ENCODE peak calls at places on chromosome 21, in seven cellular contexts. One of them, this sample, is unnamed.

GRCh38 chr21:29323189-29323588 is 24.5 kb downstream of the BACH1 start:
- DNase-seq in amniotic epithelial cell: no peak
- DNase-seq in ACHN: no peak
- DNase-seq in A172: no peak
- DNase-seq in posterior vena cava: no peak
- DNase-seq in fibroblast of mammary gland: no peak
- DNase-seq in activated effector memory CD4-positive, alpha-beta T cell treated with Interleukin-2 at 50 U/mL for 16 hours: no peak
- DNase-seq in this sample: no peak

GRCh38 chr21:28240586-28240985 is 752.1 kb downstream of the LTN1 start:
- DNase-seq in amniotic epithelial cell: peak
- DNase-seq in ACHN: no peak
- DNase-seq in A172: no peak
- DNase-seq in posterior vena cava: no peak
- DNase-seq in fibroblast of mammary gland: no peak
- DNase-seq in activated effector memory CD4-positive, alpha-beta T cell treated with Interleukin-2 at 50 U/mL for 16 hours: no peak
- DNase-seq in this sample: no peak

GRCh38 chr21:34726627-34727337 is 58.0 kb downstream of the CLIC6 start:
- DNase-seq in amniotic epithelial cell: peak
- DNase-seq in ACHN: no peak
- DNase-seq in A172: peak
- DNase-seq in posterior vena cava: no peak
- DNase-seq in fibroblast of mammary gland: no peak
- DNase-seq in activated effector memory CD4-positive, alpha-beta T cell treated with Interleukin-2 at 50 U/mL for 16 hours: no peak
- DNase-seq in this sample: no peak

GRCh38 chr21:42056996-42057689 is 14.0 kb upstream of the UMODL1 start:
- DNase-seq in amniotic epithelial cell: peak
- DNase-seq in ACHN: no peak
- DNase-seq in A172: no peak
- DNase-seq in posterior vena cava: peak
- DNase-seq in fibroblast of mammary gland: peak
- DNase-seq in activated effector memory CD4-positive, alpha-beta T cell treated with Interleukin-2 at 50 U/mL for 16 hours: no peak
- DNase-seq in this sample: no peak

GRCh38 chr21:42233067-42233981 is 14.4 kb downstream of the ABCG1 start:
- DNase-seq in amniotic epithelial cell: peak
- DNase-seq in ACHN: no peak
- DNase-seq in A172: peak
- DNase-seq in posterior vena cava: peak
- DNase-seq in fibroblast of mammary gland: peak
- DNase-seq in activated effector memory CD4-positive, alpha-beta T cell treated with Interleukin-2 at 50 U/mL for 16 hours: peak
- DNase-seq in this sample: no peak

GRCh38 chr21:14403681-14404318 is 20.9 kb upstream of the HSPA13 start:
- DNase-seq in amniotic epithelial cell: peak
- DNase-seq in ACHN: peak
- DNase-seq in A172: peak
- DNase-seq in posterior vena cava: no peak
- DNase-seq in fibroblast of mammary gland: peak
- DNase-seq in activated effector memory CD4-positive, alpha-beta T cell treated with Interleukin-2 at 50 U/mL for 16 hours: no peak
- DNase-seq in this sample: no peak

GRCh38 chr21:33374080-33374873 is 28.9 kb upstream of the IFNGR2 start:
- DNase-seq in amniotic epithelial cell: peak
- DNase-seq in ACHN: peak
- DNase-seq in A172: peak
- DNase-seq in posterior vena cava: no peak
- DNase-seq in fibroblast of mammary gland: peak
- DNase-seq in activated effector memory CD4-positive, alpha-beta T cell treated with Interleukin-2 at 50 U/mL for 16 hours: peak
- DNase-seq in this sample: no peak

GRCh38 chr21:43820466-43820865 is 31.1 kb downstream of the RRP1 start:
- DNase-seq in amniotic epithelial cell: no peak
- DNase-seq in ACHN: no peak
- DNase-seq in A172: no peak
- DNase-seq in posterior vena cava: peak
- DNase-seq in fibroblast of mammary gland: no peak
- DNase-seq in activated effector memory CD4-positive, alpha-beta T cell treated with Interleukin-2 at 50 U/mL for 16 hours: no peak
- DNase-seq in this sample: no peak

GRCh38 chr21:23936224-23936623 is 1671.1 kb downstream of the MRPL39 start:
- DNase-seq in amniotic epithelial cell: no peak
- DNase-seq in ACHN: peak
- DNase-seq in A172: no peak
- DNase-seq in posterior vena cava: no peak
- DNase-seq in fibroblast of mammary gland: peak
- DNase-seq in activated effector memory CD4-positive, alpha-beta T cell treated with Interleukin-2 at 50 U/mL for 16 hours: no peak
- DNase-seq in this sample: peak

GRCh38 chr21:15121655-15122120 is 56.9 kb upstream of the NRIP1 start:
- DNase-seq in amniotic epithelial cell: peak
- DNase-seq in ACHN: no peak
- DNase-seq in A172: no peak
- DNase-seq in posterior vena cava: no peak
- DNase-seq in fibroblast of mammary gland: peak
- DNase-seq in activated effector memory CD4-positive, alpha-beta T cell treated with Interleukin-2 at 50 U/mL for 16 hours: no peak
- DNase-seq in this sample: no peak

GRCh38 chr21:41894922-41895557 is 15.9 kb upstream of the PRDM15 start:
- DNase-seq in amniotic epithelial cell: peak
- DNase-seq in ACHN: peak
- DNase-seq in A172: peak
- DNase-seq in posterior vena cava: peak
- DNase-seq in fibroblast of mammary gland: peak
- DNase-seq in activated effector memory CD4-positive, alpha-beta T cell treated with Interleukin-2 at 50 U/mL for 16 hours: no peak
- DNase-seq in this sample: no peak

GRCh38 chr21:28758883-28759242 is 233.8 kb downstream of the LTN1 start:
- DNase-seq in amniotic epithelial cell: no peak
- DNase-seq in ACHN: no peak
- DNase-seq in A172: no peak
- DNase-seq in posterior vena cava: no peak
- DNase-seq in fibroblast of mammary gland: no peak
- DNase-seq in activated effector memory CD4-positive, alpha-beta T cell treated with Interleukin-2 at 50 U/mL for 16 hours: no peak
- DNase-seq in this sample: no peak

GRCh38 chr21:41768371-41769042 is 1.7 kb upstream of the RIPK4 start:
- DNase-seq in amniotic epithelial cell: peak
- DNase-seq in ACHN: peak
- DNase-seq in A172: peak
- DNase-seq in posterior vena cava: peak
- DNase-seq in fibroblast of mammary gland: peak
- DNase-seq in activated effector memory CD4-positive, alpha-beta T cell treated with Interleukin-2 at 50 U/mL for 16 hours: peak
- DNase-seq in this sample: no peak

GRCh38 chr21:44892536-44893277 is 19.2 kb upstream of the PTTG1IP start:
- DNase-seq in amniotic epithelial cell: peak
- DNase-seq in ACHN: peak
- DNase-seq in A172: peak
- DNase-seq in posterior vena cava: peak
- DNase-seq in fibroblast of mammary gland: peak
- DNase-seq in activated effector memory CD4-positive, alpha-beta T cell treated with Interleukin-2 at 50 U/mL for 16 hours: peak
- DNase-seq in this sample: no peak

GRCh38 chr21:44065428-44065827 is 41.8 kb upstream of the PWP2 start:
- DNase-seq in amniotic epithelial cell: peak
- DNase-seq in ACHN: no peak
- DNase-seq in A172: peak
- DNase-seq in posterior vena cava: no peak
- DNase-seq in fibroblast of mammary gland: peak
- DNase-seq in activated effector memory CD4-positive, alpha-beta T cell treated with Interleukin-2 at 50 U/mL for 16 hours: peak
- DNase-seq in this sample: no peak

GRCh38 chr21:44454747-44455523 is at the start of gene LRRC3:
- DNase-seq in amniotic epithelial cell: peak
- DNase-seq in ACHN: peak
- DNase-seq in A172: peak
- DNase-seq in posterior vena cava: peak
- DNase-seq in fibroblast of mammary gland: peak
- DNase-seq in activated effector memory CD4-positive, alpha-beta T cell treated with Interleukin-2 at 50 U/mL for 16 hours: peak
- DNase-seq in this sample: no peak

GRCh38 chr21:41898998-41899397 is 19.9 kb upstream of the PRDM15 start:
- DNase-seq in amniotic epithelial cell: no peak
- DNase-seq in ACHN: no peak
- DNase-seq in A172: no peak
- DNase-seq in posterior vena cava: peak
- DNase-seq in fibroblast of mammary gland: no peak
- DNase-seq in activated effector memory CD4-positive, alpha-beta T cell treated with Interleukin-2 at 50 U/mL for 16 hours: no peak
- DNase-seq in this sample: no peak

GRCh38 chr21:16570856-16571255 is 841.1 kb downstream of the USP25 start:
- DNase-seq in amniotic epithelial cell: peak
- DNase-seq in ACHN: no peak
- DNase-seq in A172: peak
- DNase-seq in posterior vena cava: no peak
- DNase-seq in fibroblast of mammary gland: no peak
- DNase-seq in activated effector memory CD4-positive, alpha-beta T cell treated with Interleukin-2 at 50 U/mL for 16 hours: no peak
- DNase-seq in this sample: no peak

GRCh38 chr21:29585462-29585861 is 286.7 kb downstream of the BACH1 start:
- DNase-seq in amniotic epithelial cell: no peak
- DNase-seq in ACHN: no peak
- DNase-seq in A172: no peak
- DNase-seq in posterior vena cava: no peak
- DNase-seq in fibroblast of mammary gland: no peak
- DNase-seq in activated effector memory CD4-positive, alpha-beta T cell treated with Interleukin-2 at 50 U/mL for 16 hours: no peak
- DNase-seq in this sample: no peak

GRCh38 chr21:31952828-31953227 is 80.0 kb downstream of the HUNK start:
- DNase-seq in amniotic epithelial cell: no peak
- DNase-seq in ACHN: no peak
- DNase-seq in A172: no peak
- DNase-seq in posterior vena cava: no peak
- DNase-seq in fibroblast of mammary gland: no peak
- DNase-seq in activated effector memory CD4-positive, alpha-beta T cell treated with Interleukin-2 at 50 U/mL for 16 hours: no peak
- DNase-seq in this sample: no peak

GRCh38 chr21:38979271-38980196 is 173.8 kb downstream of the ETS2 start:
- DNase-seq in amniotic epithelial cell: peak
- DNase-seq in ACHN: no peak
- DNase-seq in A172: peak
- DNase-seq in posterior vena cava: peak
- DNase-seq in fibroblast of mammary gland: peak
- DNase-seq in activated effector memory CD4-positive, alpha-beta T cell treated with Interleukin-2 at 50 U/mL for 16 hours: no peak
- DNase-seq in this sample: no peak

GRCh38 chr21:15552914-15553491 is 176.8 kb upstream of the USP25 start:
- DNase-seq in amniotic epithelial cell: peak
- DNase-seq in ACHN: peak
- DNase-seq in A172: no peak
- DNase-seq in posterior vena cava: no peak
- DNase-seq in fibroblast of mammary gland: peak
- DNase-seq in activated effector memory CD4-positive, alpha-beta T cell treated with Interleukin-2 at 50 U/mL for 16 hours: no peak
- DNase-seq in this sample: no peak

GRCh38 chr21:34630536-34631143 is 15.7 kb upstream of the RCAN1 start:
- DNase-seq in amniotic epithelial cell: peak
- DNase-seq in ACHN: peak
- DNase-seq in A172: peak
- DNase-seq in posterior vena cava: no peak
- DNase-seq in fibroblast of mammary gland: peak
- DNase-seq in activated effector memory CD4-positive, alpha-beta T cell treated with Interleukin-2 at 50 U/mL for 16 hours: no peak
- DNase-seq in this sample: no peak

GRCh38 chr21:42272984-42273600 is 42.1 kb downstream of the TFF3 start:
- DNase-seq in amniotic epithelial cell: no peak
- DNase-seq in ACHN: no peak
- DNase-seq in A172: no peak
- DNase-seq in posterior vena cava: peak
- DNase-seq in fibroblast of mammary gland: no peak
- DNase-seq in activated effector memory CD4-positive, alpha-beta T cell treated with Interleukin-2 at 50 U/mL for 16 hours: no peak
- DNase-seq in this sample: no peak

GRCh38 chr21:45228656-45229240 is 58.9 kb downstream of the POFUT2 start:
- DNase-seq in amniotic epithelial cell: peak
- DNase-seq in ACHN: no peak
- DNase-seq in A172: peak
- DNase-seq in posterior vena cava: no peak
- DNase-seq in fibroblast of mammary gland: no peak
- DNase-seq in activated effector memory CD4-positive, alpha-beta T cell treated with Interleukin-2 at 50 U/mL for 16 hours: no peak
- DNase-seq in this sample: no peak

GRCh38 chr21:34642211-34643075 is 26.4 kb upstream of the CLIC6 start:
- DNase-seq in amniotic epithelial cell: peak
- DNase-seq in ACHN: no peak
- DNase-seq in A172: peak
- DNase-seq in posterior vena cava: no peak
- DNase-seq in fibroblast of mammary gland: no peak
- DNase-seq in activated effector memory CD4-positive, alpha-beta T cell treated with Interleukin-2 at 50 U/mL for 16 hours: no peak
- DNase-seq in this sample: no peak

GRCh38 chr21:39686636-39687035 is 58.3 kb upstream of the IGSF5 start:
- DNase-seq in amniotic epithelial cell: no peak
- DNase-seq in ACHN: no peak
- DNase-seq in A172: no peak
- DNase-seq in posterior vena cava: no peak
- DNase-seq in fibroblast of mammary gland: no peak
- DNase-seq in activated effector memory CD4-positive, alpha-beta T cell treated with Interleukin-2 at 50 U/mL for 16 hours: no peak
- DNase-seq in this sample: no peak

GRCh38 chr21:32771134-32771523 is 426 bp downstream of the PAXBP1 start:
- DNase-seq in amniotic epithelial cell: peak
- DNase-seq in ACHN: peak
- DNase-seq in A172: peak
- DNase-seq in posterior vena cava: peak
- DNase-seq in fibroblast of mammary gland: peak
- DNase-seq in activated effector memory CD4-positive, alpha-beta T cell treated with Interleukin-2 at 50 U/mL for 16 hours: no peak
- DNase-seq in this sample: no peak

GRCh38 chr21:41955516-41955915 is 1.7 kb upstream of the C2CD2 start:
- DNase-seq in amniotic epithelial cell: no peak
- DNase-seq in ACHN: no peak
- DNase-seq in A172: no peak
- DNase-seq in posterior vena cava: peak
- DNase-seq in fibroblast of mammary gland: no peak
- DNase-seq in activated effector memory CD4-positive, alpha-beta T cell treated with Interleukin-2 at 50 U/mL for 16 hours: no peak
- DNase-seq in this sample: no peak

GRCh38 chr21:35963920-35964451 is 96.3 kb downstream of the SETD4 start:
- DNase-seq in amniotic epithelial cell: no peak
- DNase-seq in ACHN: peak
- DNase-seq in A172: peak
- DNase-seq in posterior vena cava: no peak
- DNase-seq in fibroblast of mammary gland: peak
- DNase-seq in activated effector memory CD4-positive, alpha-beta T cell treated with Interleukin-2 at 50 U/mL for 16 hours: no peak
- DNase-seq in this sample: no peak

GRCh38 chr21:43854773-43855633 is 10.0 kb upstream of the AGPAT3 start:
- DNase-seq in amniotic epithelial cell: no peak
- DNase-seq in ACHN: no peak
- DNase-seq in A172: no peak
- DNase-seq in posterior vena cava: peak
- DNase-seq in fibroblast of mammary gland: no peak
- DNase-seq in activated effector memory CD4-positive, alpha-beta T cell treated with Interleukin-2 at 50 U/mL for 16 hours: no peak
- DNase-seq in this sample: no peak

GRCh38 chr21:43734830-43735229 is 15.9 kb downstream of the PDXK start:
- DNase-seq in amniotic epithelial cell: peak
- DNase-seq in ACHN: no peak
- DNase-seq in A172: peak
- DNase-seq in posterior vena cava: no peak
- DNase-seq in fibroblast of mammary gland: peak
- DNase-seq in activated effector memory CD4-positive, alpha-beta T cell treated with Interleukin-2 at 50 U/mL for 16 hours: no peak
- DNase-seq in this sample: no peak

GRCh38 chr21:20591294-20591693 is 406.9 kb upstream of the NCAM2 start:
- DNase-seq in amniotic epithelial cell: peak
- DNase-seq in ACHN: no peak
- DNase-seq in A172: no peak
- DNase-seq in posterior vena cava: no peak
- DNase-seq in fibroblast of mammary gland: no peak
- DNase-seq in activated effector memory CD4-positive, alpha-beta T cell treated with Interleukin-2 at 50 U/mL for 16 hours: no peak
- DNase-seq in this sample: no peak

GRCh38 chr21:39523398-39523797 is 71.6 kb downstream of the SH3BGR start:
- DNase-seq in amniotic epithelial cell: peak
- DNase-seq in ACHN: no peak
- DNase-seq in A172: no peak
- DNase-seq in posterior vena cava: no peak
- DNase-seq in fibroblast of mammary gland: no peak
- DNase-seq in activated effector memory CD4-positive, alpha-beta T cell treated with Interleukin-2 at 50 U/mL for 16 hours: no peak
- DNase-seq in this sample: peak

GRCh38 chr21:38958940-38959685 is 153.4 kb downstream of the ETS2 start:
- DNase-seq in amniotic epithelial cell: peak
- DNase-seq in ACHN: peak
- DNase-seq in A172: peak
- DNase-seq in posterior vena cava: no peak
- DNase-seq in fibroblast of mammary gland: peak
- DNase-seq in activated effector memory CD4-positive, alpha-beta T cell treated with Interleukin-2 at 50 U/mL for 16 hours: no peak
- DNase-seq in this sample: no peak

GRCh38 chr21:25350056-25350455 is 257.2 kb downstream of the MRPL39 start:
- DNase-seq in amniotic epithelial cell: no peak
- DNase-seq in ACHN: peak
- DNase-seq in A172: peak
- DNase-seq in posterior vena cava: no peak
- DNase-seq in fibroblast of mammary gland: peak
- DNase-seq in activated effector memory CD4-positive, alpha-beta T cell treated with Interleukin-2 at 50 U/mL for 16 hours: no peak
- DNase-seq in this sample: no peak